ENCODE peak calls at places on chromosome 15, in nine cellular contexts. T is glutamatergic neuron, K is type B pancreatic cell, G is AG09319, D is cardiac fibroblast, H is breast epithelium, C is transverse colon, I is keratinocyte, P is HFFc6. Y is an unnamed sample.

GRCh38 chr15:85499498-85499897 is 119.1 kb downstream of the AKAP13 start:
- DNase-seq in T (no peak), K (no peak), G (no peak), D (no peak), H (no peak), C (no peak), I (no peak), P (no peak), Y (no peak)

GRCh38 chr15:101320501-101321052 is 25.5 kb upstream of the SNRPA1 start:
- DNase-seq in T (no peak), K (no peak), G (no peak), D (peak), H (no peak), C (peak), I (no peak), P (peak), Y (peak)

GRCh38 chr15:42274693-42274971 is 1.4 kb upstream of the TMEM87A start:
- DNase-seq in T (no peak), K (no peak), G (no peak), D (no peak), H (no peak), C (peak), I (no peak), P (no peak), Y (no peak)

GRCh38 chr15:81235781-81236507 is 39.3 kb downstream of the IL16 start:
- DNase-seq in T (no peak), K (no peak), G (peak), D (peak), H (no peak), C (no peak), I (no peak), P (peak), Y (no peak)

GRCh38 chr15:100596792-100597191 is 5.2 kb downstream of the LINS1 start:
- DNase-seq in T (no peak), K (no peak), G (no peak), D (peak), H (peak), C (peak), I (peak), P (no peak), Y (no peak)

GRCh38 chr15:65346856-65347598 is 30.8 kb downstream of the IGDCC3 start:
- DNase-seq in T (peak), K (no peak), G (no peak), D (no peak), H (no peak), C (no peak), I (no peak), P (no peak), Y (no peak)

GRCh38 chr15:41284425-41285177 is 47.8 kb downstream of the OIP5 start:
- DNase-seq in T (no peak), K (no peak), G (no peak), D (peak), H (no peak), C (no peak), I (no peak), P (no peak), Y (no peak)

GRCh38 chr15:36925671-36926421 is 174.5 kb downstream of the MEIS2 start:
- DNase-seq in T (no peak), K (no peak), G (no peak), D (no peak), H (no peak), C (no peak), I (no peak), P (no peak), Y (no peak)

GRCh38 chr15:27271258-27271657 is 300.3 kb downstream of the GABRG3 start:
- DNase-seq in T (no peak), K (no peak), G (no peak), D (no peak), H (no peak), C (no peak), I (no peak), P (no peak), Y (no peak)

GRCh38 chr15:98674336-98674735 is 26.0 kb downstream of the IGF1R start:
- DNase-seq in T (no peak), K (no peak), G (no peak), D (peak), H (no peak), C (no peak), I (no peak), P (no peak), Y (no peak)

GRCh38 chr15:65192016-65192415 is 6.9 kb upstream of the CLPX start:
- DNase-seq in T (no peak), K (no peak), G (no peak), D (peak), H (no peak), C (no peak), I (no peak), P (peak), Y (no peak)

GRCh38 chr15:56243774-56244236 is at the start of gene RFX7:
- DNase-seq in T (peak), K (peak), G (no peak), D (peak), H (peak), C (peak), I (no peak), P (peak), Y (peak)

GRCh38 chr15:35038655-35039534 is 46.2 kb downstream of the NANOGP8 start:
- DNase-seq in T (no peak), K (no peak), G (no peak), D (peak), H (no peak), C (no peak), I (no peak), P (peak), Y (no peak)

GRCh38 chr15:55204464-55204863 is 7.7 kb upstream of the RSL24D1 start:
- DNase-seq in T (no peak), K (no peak), G (no peak), D (no peak), H (no peak), C (no peak), I (no peak), P (no peak), Y (no peak)

GRCh38 chr15:90300988-90301715 is 35.7 kb downstream of the NGRN start:
- DNase-seq in T (peak), K (no peak), G (no peak), D (peak), H (no peak), C (peak), I (no peak), P (peak), Y (peak)

GRCh38 chr15:23504003-23504402 is 57.0 kb upstream of the GOLGA6L2 start:
- DNase-seq in T (no peak), K (no peak), G (no peak), D (no peak), H (no peak), C (no peak), I (no peak), P (no peak), Y (no peak)

GRCh38 chr15:74573987-74574386 is 33.0 kb downstream of the ARID3B start:
- DNase-seq in T (no peak), K (no peak), G (no peak), D (peak), H (no peak), C (no peak), I (no peak), P (no peak), Y (no peak)

GRCh38 chr15:67137319-67137718 is 71.9 kb downstream of the SMAD3 start:
- DNase-seq in T (no peak), K (no peak), G (no peak), D (no peak), H (no peak), C (no peak), I (no peak), P (no peak), Y (no peak)

GRCh38 chr15:67133738-67134576 is 68.6 kb downstream of the SMAD3 start:
- DNase-seq in T (no peak), K (no peak), G (no peak), D (peak), H (no peak), C (peak), I (no peak), P (no peak), Y (peak)

GRCh38 chr15:67136802-67137201 is 71.4 kb downstream of the SMAD3 start:
- DNase-seq in T (no peak), K (no peak), G (no peak), D (no peak), H (no peak), C (no peak), I (no peak), P (no peak), Y (no peak)

GRCh38 chr15:67134577-67135492 is 69.4 kb downstream of the SMAD3 start:
- DNase-seq in T (no peak), K (no peak), G (no peak), D (no peak), H (no peak), C (no peak), I (no peak), P (no peak), Y (no peak)

GRCh38 chr15:67135494-67135893 is 70.1 kb downstream of the SMAD3 start:
- DNase-seq in T (no peak), K (no peak), G (peak), D (no peak), H (no peak), C (no peak), I (no peak), P (peak), Y (no peak)
- TF ChIP-seq CTCF in T (no peak), K (no peak), G (peak), D (no peak), H (no peak), C (peak), I (no peak), P (peak), Y (no peak)

GRCh38 chr15:95458736-95459135 is 871.8 kb upstream of the NR2F2 start:
- DNase-seq in T (no peak), K (no peak), G (no peak), D (no peak), H (no peak), C (no peak), I (no peak), P (no peak), Y (no peak)

GRCh38 chr15:95464091-95464888 is 866.2 kb upstream of the NR2F2 start:
- DNase-seq in T (no peak), K (no peak), G (no peak), D (no peak), H (no peak), C (no peak), I (no peak), P (no peak), Y (no peak)

GRCh38 chr15:95457520-95457919 is 873.0 kb upstream of the NR2F2 start:
- DNase-seq in T (no peak), K (no peak), G (no peak), D (no peak), H (no peak), C (no peak), I (no peak), P (no peak), Y (no peak)

DNA sequence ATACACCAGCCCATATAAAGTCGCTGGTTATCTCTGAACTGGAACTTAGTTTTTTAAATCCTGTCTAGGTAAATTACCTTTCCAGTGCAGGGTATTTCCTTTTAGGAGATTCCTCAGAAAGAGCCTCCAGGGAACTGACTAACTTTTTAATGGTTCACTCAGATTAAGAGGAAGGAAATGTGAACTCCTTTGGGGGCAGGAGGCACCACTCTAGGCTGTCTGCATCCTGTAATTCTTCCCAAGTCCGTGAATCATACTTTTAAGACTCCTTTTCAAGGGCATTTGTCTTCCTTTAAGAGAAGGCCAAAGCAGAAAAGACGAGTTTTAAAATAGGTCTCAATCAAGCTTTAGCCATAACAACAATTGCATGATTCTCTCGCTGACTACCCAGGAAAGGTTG is 871.2 kb upstream of the NR2F2 start:
- DNase-seq in T (no peak), K (no peak), G (no peak), D (peak), H (no peak), C (no peak), I (no peak), P (no peak), Y (no peak)
- TF ChIP-seq CTCF in T (no peak), K (no peak), G (no peak), D (no peak), H (no peak), C (no peak), I (no peak), P (no peak), Y (no peak)

DNA sequence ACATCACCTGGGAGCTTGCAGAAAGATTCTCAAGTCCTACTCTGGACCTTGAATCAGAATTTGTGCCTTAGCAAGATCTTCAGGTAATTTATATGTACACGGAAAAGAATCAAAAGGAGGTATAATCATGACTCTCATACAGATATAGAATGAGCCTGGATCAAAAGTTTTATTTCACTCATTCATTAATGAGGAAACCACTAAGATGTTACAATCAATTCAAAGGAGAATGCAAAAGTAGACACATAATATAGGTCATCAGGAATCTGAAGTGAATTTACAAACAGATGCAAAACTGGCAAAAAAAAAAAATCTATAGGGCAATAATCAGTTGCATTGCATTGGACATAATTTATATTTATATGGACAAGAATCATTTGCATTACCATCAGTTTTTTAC is 195.4 kb upstream of the TLE3 start:
- DNase-seq in T (no peak), K (no peak), G (no peak), D (no peak), H (no peak), C (no peak), I (no peak), P (no peak), Y (no peak)
- TF ChIP-seq CTCF in T (no peak), K (no peak), G (no peak), D (no peak), H (no peak), C (no peak), I (no peak), P (no peak), Y (no peak)

GRCh38 chr15:83657549-83657948 is 3.6 kb downstream of the ADAMTSL3 start:
- DNase-seq in T (no peak), K (no peak), G (no peak), D (no peak), H (no peak), C (no peak), I (no peak), P (no peak), Y (no peak)
- TF ChIP-seq CTCF in T (peak), K (peak), G (no peak), D (peak), H (no peak), C (no peak), I (peak), P (no peak), Y (peak)

GRCh38 chr15:44598066-44598465 is 61.1 kb downstream of the EIF3J start:
- DNase-seq in T (no peak), K (no peak), G (no peak), D (no peak), H (no peak), C (no peak), I (no peak), P (no peak), Y (no peak)
- TF ChIP-seq CTCF in T (no peak), K (no peak), G (no peak), D (no peak), H (no peak), C (no peak), I (no peak), P (no peak), Y (no peak)

GRCh38 chr15:88878720-88879184 is 16.6 kb downstream of the HAPLN3 start:
- DNase-seq in T (peak), K (no peak), G (no peak), D (peak), H (no peak), C (peak), I (no peak), P (peak), Y (peak)
- TF ChIP-seq CTCF in T (peak), K (peak), G (peak), D (peak), H (no peak), C (peak), I (peak), P (peak), Y (peak)

GRCh38 chr15:32651229-32651837 is 9.8 kb downstream of the SCG5 start:
- DNase-seq in T (peak), K (no peak), G (peak), D (peak), H (no peak), C (peak), I (peak), P (peak), Y (peak)

GRCh38 chr15:32643907-32644445 is 2.5 kb downstream of the SCG5 start:
- DNase-seq in T (no peak), K (no peak), G (no peak), D (peak), H (no peak), C (no peak), I (peak), P (peak), Y (no peak)

GRCh38 chr15:32646304-32646703 is 4.8 kb downstream of the SCG5 start:
- DNase-seq in T (no peak), K (no peak), G (no peak), D (no peak), H (no peak), C (no peak), I (no peak), P (no peak), Y (no peak)

GRCh38 chr15:32652178-32652577 is 10.7 kb downstream of the SCG5 start:
- DNase-seq in T (no peak), K (no peak), G (no peak), D (no peak), H (no peak), C (no peak), I (no peak), P (no peak), Y (no peak)

GRCh38 chr15:32649336-32649735 is 7.8 kb downstream of the SCG5 start:
- DNase-seq in T (no peak), K (no peak), G (no peak), D (peak), H (no peak), C (no peak), I (no peak), P (peak), Y (no peak)
- TF ChIP-seq CTCF in T (no peak), K (peak), G (peak), D (peak), H (no peak), C (no peak), I (peak), P (peak), Y (peak)

GRCh38 chr15:71386005-71386404 is 270.7 kb downstream of the THSD4 start:
- DNase-seq in T (no peak), K (no peak), G (no peak), D (no peak), H (no peak), C (no peak), I (no peak), P (no peak), Y (no peak)

GRCh38 chr15:71385469-71385868 is 270.2 kb downstream of the THSD4 start:
- DNase-seq in T (no peak), K (no peak), G (no peak), D (no peak), H (no peak), C (no peak), I (no peak), P (no peak), Y (no peak)

GRCh38 chr15:71385026-71385425 is 269.8 kb downstream of the THSD4 start:
- DNase-seq in T (no peak), K (no peak), G (no peak), D (peak), H (no peak), C (peak), I (no peak), P (no peak), Y (no peak)

GRCh38 chr15:71387825-71388224 is 272.6 kb downstream of the THSD4 start:
- DNase-seq in T (no peak), K (no peak), G (no peak), D (no peak), H (no peak), C (no peak), I (no peak), P (no peak), Y (no peak)

GRCh38 chr15:71386448-71387236 is 271.4 kb downstream of the THSD4 start:
- DNase-seq in T (no peak), K (no peak), G (no peak), D (peak), H (no peak), C (no peak), I (no peak), P (no peak), Y (no peak)
- TF ChIP-seq CTCF in T (peak), K (peak), G (peak), D (no peak), H (peak), C (peak), I (no peak), P (peak), Y (peak)